ENCODE peak calls at places on chromosomes 1 and 21, in six cellular contexts. One of them, this sample, is unnamed. For H3K4me1, the result is how much of the 10 kb centered on the place peaks cover.

GRCh38 chr1:180084867-180085266 is 69.8 kb upstream of the QSOX1 start:
- DNase-seq in right atrium auricular region: no peak
- DNase-seq in A549: no peak
- DNase-seq in right lobe of liver: no peak
- DNase-seq in Peyer's patch: no peak
- DNase-seq in hepatocyte: no peak
- DNase-seq in this sample: no peak

GRCh38 chr1:27114522-27114921 is 40.4 kb downstream of the SLC9A1 start:
- DNase-seq in A549: no peak
- DNase-seq in Peyer's patch: no peak
- DNase-seq in right atrium auricular region: no peak
- DNase-seq in right lobe of liver: no peak
- DNase-seq in hepatocyte: no peak
- DNase-seq in this sample: no peak

GRCh38 chr1:16298653-16299052 is 53.6 kb downstream of the FBXO42 start:
- DNase-seq in hepatocyte: no peak
- DNase-seq in A549: no peak
- DNase-seq in right lobe of liver: no peak
- DNase-seq in right atrium auricular region: peak
- DNase-seq in Peyer's patch: no peak
- DNase-seq in this sample: no peak

GRCh38 chr21:42560517-42561179 is 47.0 kb downstream of the SLC37A1 start:
- DNase-seq in A549: no peak
- DNase-seq in Peyer's patch: peak
- DNase-seq in right atrium auricular region: no peak
- DNase-seq in right lobe of liver: peak
- DNase-seq in hepatocyte: no peak
- DNase-seq in this sample: no peak

GRCh38 chr1:161792740-161793139 is 26.6 kb downstream of the ATF6 start:
- DNase-seq in right atrium auricular region: no peak
- DNase-seq in hepatocyte: peak
- DNase-seq in right lobe of liver: no peak
- DNase-seq in Peyer's patch: no peak
- DNase-seq in A549: peak
- DNase-seq in this sample: no peak

GRCh38 chr1:225253784-225254183 is 174.1 kb downstream of the LBR start:
- DNase-seq in hepatocyte: no peak
- DNase-seq in Peyer's patch: no peak
- DNase-seq in right lobe of liver: no peak
- DNase-seq in right atrium auricular region: no peak
- DNase-seq in A549: no peak
- DNase-seq in this sample: no peak

GRCh38 chr1:14519976-14520375 is 78.5 kb upstream of the KAZN start:
- DNase-seq in hepatocyte: no peak
- DNase-seq in right lobe of liver: no peak
- DNase-seq in Peyer's patch: no peak
- DNase-seq in A549: no peak
- DNase-seq in right atrium auricular region: no peak
- DNase-seq in this sample: no peak

GRCh38 chr1:45647248-45648021 is 23.6 kb upstream of the CCDC17 start:
- DNase-seq in Peyer's patch: no peak
- DNase-seq in right atrium auricular region: no peak
- DNase-seq in hepatocyte: no peak
- DNase-seq in A549: no peak
- DNase-seq in right lobe of liver: no peak
- DNase-seq in this sample: no peak

GRCh38 chr1:159798893-159799292 is 3.3 kb upstream of the FCRL6 start:
- DNase-seq in A549: peak
- DNase-seq in hepatocyte: peak
- DNase-seq in right atrium auricular region: peak
- DNase-seq in Peyer's patch: peak
- DNase-seq in right lobe of liver: peak
- DNase-seq in this sample: no peak

GRCh38 chr21:38804617-38805281 is 980 bp upstream of the ETS2 start:
- DNase-seq in right atrium auricular region: peak
- DNase-seq in right lobe of liver: peak
- DNase-seq in hepatocyte: peak
- DNase-seq in Peyer's patch: peak
- DNase-seq in A549: peak
- DNase-seq in this sample: no peak

GRCh38 chr1:35186239-35186638 is 6.7 kb downstream of the SFPQ start:
- DNase-seq in right lobe of liver: no peak
- DNase-seq in hepatocyte: no peak
- DNase-seq in A549: no peak
- DNase-seq in right atrium auricular region: no peak
- DNase-seq in Peyer's patch: no peak
- DNase-seq in this sample: no peak
- H3K4me3 ChIP-seq in right lobe of liver: no peak
- H3K4me3 ChIP-seq in hepatocyte: no peak
- H3K4me3 ChIP-seq in A549: no peak
- H3K4me3 ChIP-seq in right atrium auricular region: no peak
- H3K4me3 ChIP-seq in Peyer's patch: no peak
- H3K4me3 ChIP-seq in this sample: no peak

DNA sequence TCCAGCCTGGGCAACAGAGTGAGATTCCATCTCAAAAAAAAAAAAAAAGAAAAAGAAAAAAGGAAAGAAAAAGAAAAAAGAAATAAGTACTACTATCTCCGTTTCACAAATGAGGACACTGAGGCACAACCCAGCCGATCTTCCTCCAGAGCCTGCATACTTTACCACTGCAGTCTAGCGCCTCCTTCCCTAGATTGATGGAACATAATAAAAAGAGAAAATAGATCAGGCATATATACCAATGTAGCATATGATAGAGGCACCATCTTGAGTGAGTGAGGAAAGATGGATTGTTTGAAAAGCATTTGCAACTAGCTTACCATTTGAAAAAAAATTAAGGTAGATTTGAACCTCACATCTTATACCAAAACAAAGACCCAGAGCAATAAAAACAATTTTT is 5.2 kb upstream of the DPM3 start:
- DNase-seq in right atrium auricular region: no peak
- DNase-seq in Peyer's patch: no peak
- DNase-seq in hepatocyte: no peak
- DNase-seq in right lobe of liver: no peak
- DNase-seq in A549: no peak
- DNase-seq in this sample: no peak
- TF ChIP-seq CTCF in right atrium auricular region: no peak
- TF ChIP-seq CTCF in Peyer's patch: no peak
- TF ChIP-seq CTCF in hepatocyte: no peak
- TF ChIP-seq CTCF in right lobe of liver: no peak
- TF ChIP-seq CTCF in A549: no peak
- TF ChIP-seq CTCF in this sample: no peak

GRCh38 chr1:32761253-32761877 is 55.8 kb downstream of the YARS1 start:
- DNase-seq in right atrium auricular region: peak
- DNase-seq in Peyer's patch: peak
- DNase-seq in A549: peak
- DNase-seq in hepatocyte: peak
- DNase-seq in right lobe of liver: peak
- DNase-seq in this sample: no peak
- H3K4me1 ChIP-seq in right atrium auricular region: under half
- H3K4me1 ChIP-seq in Peyer's patch: under half
- H3K4me1 ChIP-seq in A549: half or more
- H3K4me1 ChIP-seq in hepatocyte: half or more
- H3K4me1 ChIP-seq in right lobe of liver: under half
- H3K4me1 ChIP-seq in this sample: half or more

GRCh38 chr1:89758127-89758526 is 62.7 kb upstream of the LRRC8D start:
- DNase-seq in right atrium auricular region: no peak
- DNase-seq in Peyer's patch: no peak
- DNase-seq in right lobe of liver: no peak
- DNase-seq in A549: no peak
- DNase-seq in hepatocyte: no peak
- DNase-seq in this sample: no peak
- H3K4me3 ChIP-seq in right atrium auricular region: no peak
- H3K4me3 ChIP-seq in Peyer's patch: no peak
- H3K4me3 ChIP-seq in right lobe of liver: no peak
- H3K4me3 ChIP-seq in A549: no peak
- H3K4me3 ChIP-seq in hepatocyte: no peak
- H3K4me3 ChIP-seq in this sample: no peak

GRCh38 chr1:33740040-33740745 is 123.7 kb upstream of the HMGB4 start:
- DNase-seq in A549: no peak
- DNase-seq in hepatocyte: no peak
- DNase-seq in Peyer's patch: no peak
- DNase-seq in right lobe of liver: no peak
- DNase-seq in right atrium auricular region: no peak
- DNase-seq in this sample: no peak

GRCh38 chr1:33738976-33739375 is 124.9 kb upstream of the HMGB4 start:
- DNase-seq in right lobe of liver: no peak
- DNase-seq in A549: no peak
- DNase-seq in right atrium auricular region: no peak
- DNase-seq in hepatocyte: no peak
- DNase-seq in Peyer's patch: no peak
- DNase-seq in this sample: no peak

GRCh38 chr1:33738536-33738935 is 125.3 kb upstream of the HMGB4 start:
- DNase-seq in right atrium auricular region: no peak
- DNase-seq in hepatocyte: no peak
- DNase-seq in A549: no peak
- DNase-seq in right lobe of liver: no peak
- DNase-seq in Peyer's patch: no peak
- DNase-seq in this sample: no peak

GRCh38 chr1:33736496-33736895 is 127.4 kb upstream of the HMGB4 start:
- DNase-seq in right atrium auricular region: no peak
- DNase-seq in hepatocyte: no peak
- DNase-seq in right lobe of liver: no peak
- DNase-seq in Peyer's patch: no peak
- DNase-seq in A549: no peak
- DNase-seq in this sample: no peak

GRCh38 chr1:33735624-33736023 is 128.3 kb upstream of the HMGB4 start:
- DNase-seq in right atrium auricular region: no peak
- DNase-seq in right lobe of liver: no peak
- DNase-seq in hepatocyte: no peak
- DNase-seq in Peyer's patch: no peak
- DNase-seq in A549: no peak
- DNase-seq in this sample: no peak
- TF ChIP-seq CTCF in right atrium auricular region: no peak
- TF ChIP-seq CTCF in right lobe of liver: peak
- TF ChIP-seq CTCF in hepatocyte: peak
- TF ChIP-seq CTCF in Peyer's patch: no peak
- TF ChIP-seq CTCF in A549: no peak
- TF ChIP-seq CTCF in this sample: no peak

GRCh38 chr1:64001038-64001437 is 202.4 kb upstream of the UBE2U start:
- DNase-seq in hepatocyte: no peak
- DNase-seq in Peyer's patch: no peak
- DNase-seq in right atrium auricular region: no peak
- DNase-seq in A549: no peak
- DNase-seq in right lobe of liver: no peak
- DNase-seq in this sample: no peak

GRCh38 chr1:64000021-64000420 is 203.4 kb upstream of the UBE2U start:
- DNase-seq in right lobe of liver: no peak
- DNase-seq in A549: peak
- DNase-seq in right atrium auricular region: no peak
- DNase-seq in Peyer's patch: no peak
- DNase-seq in hepatocyte: no peak
- DNase-seq in this sample: no peak

GRCh38 chr1:64010316-64010715 is 193.1 kb upstream of the UBE2U start:
- DNase-seq in right atrium auricular region: no peak
- DNase-seq in A549: no peak
- DNase-seq in right lobe of liver: no peak
- DNase-seq in hepatocyte: no peak
- DNase-seq in Peyer's patch: no peak
- DNase-seq in this sample: no peak

GRCh38 chr1:64006276-64007051 is 197.0 kb upstream of the UBE2U start:
- DNase-seq in Peyer's patch: no peak
- DNase-seq in A549: peak
- DNase-seq in right lobe of liver: no peak
- DNase-seq in right atrium auricular region: no peak
- DNase-seq in hepatocyte: peak
- DNase-seq in this sample: no peak

GRCh38 chr1:64004451-64004850 is 199.0 kb upstream of the UBE2U start:
- DNase-seq in right atrium auricular region: no peak
- DNase-seq in hepatocyte: no peak
- DNase-seq in Peyer's patch: no peak
- DNase-seq in A549: no peak
- DNase-seq in right lobe of liver: no peak
- DNase-seq in this sample: no peak
- H3K4me1 ChIP-seq in right atrium auricular region: under half
- H3K4me1 ChIP-seq in hepatocyte: under half
- H3K4me1 ChIP-seq in Peyer's patch: under half
- H3K4me1 ChIP-seq in A549: under half
- H3K4me1 ChIP-seq in right lobe of liver: under half
- H3K4me1 ChIP-seq in this sample: under half

GRCh38 chr1:226549937-226550670 is 1.5 kb downstream of the STUM start:
- DNase-seq in hepatocyte: peak
- DNase-seq in A549: no peak
- DNase-seq in Peyer's patch: peak
- DNase-seq in right lobe of liver: no peak
- DNase-seq in right atrium auricular region: no peak
- DNase-seq in this sample: no peak
- H3K4me3 ChIP-seq in hepatocyte: peak
- H3K4me3 ChIP-seq in A549: peak
- H3K4me3 ChIP-seq in Peyer's patch: peak
- H3K4me3 ChIP-seq in right lobe of liver: no peak
- H3K4me3 ChIP-seq in right atrium auricular region: peak
- H3K4me3 ChIP-seq in this sample: peak

DNA sequence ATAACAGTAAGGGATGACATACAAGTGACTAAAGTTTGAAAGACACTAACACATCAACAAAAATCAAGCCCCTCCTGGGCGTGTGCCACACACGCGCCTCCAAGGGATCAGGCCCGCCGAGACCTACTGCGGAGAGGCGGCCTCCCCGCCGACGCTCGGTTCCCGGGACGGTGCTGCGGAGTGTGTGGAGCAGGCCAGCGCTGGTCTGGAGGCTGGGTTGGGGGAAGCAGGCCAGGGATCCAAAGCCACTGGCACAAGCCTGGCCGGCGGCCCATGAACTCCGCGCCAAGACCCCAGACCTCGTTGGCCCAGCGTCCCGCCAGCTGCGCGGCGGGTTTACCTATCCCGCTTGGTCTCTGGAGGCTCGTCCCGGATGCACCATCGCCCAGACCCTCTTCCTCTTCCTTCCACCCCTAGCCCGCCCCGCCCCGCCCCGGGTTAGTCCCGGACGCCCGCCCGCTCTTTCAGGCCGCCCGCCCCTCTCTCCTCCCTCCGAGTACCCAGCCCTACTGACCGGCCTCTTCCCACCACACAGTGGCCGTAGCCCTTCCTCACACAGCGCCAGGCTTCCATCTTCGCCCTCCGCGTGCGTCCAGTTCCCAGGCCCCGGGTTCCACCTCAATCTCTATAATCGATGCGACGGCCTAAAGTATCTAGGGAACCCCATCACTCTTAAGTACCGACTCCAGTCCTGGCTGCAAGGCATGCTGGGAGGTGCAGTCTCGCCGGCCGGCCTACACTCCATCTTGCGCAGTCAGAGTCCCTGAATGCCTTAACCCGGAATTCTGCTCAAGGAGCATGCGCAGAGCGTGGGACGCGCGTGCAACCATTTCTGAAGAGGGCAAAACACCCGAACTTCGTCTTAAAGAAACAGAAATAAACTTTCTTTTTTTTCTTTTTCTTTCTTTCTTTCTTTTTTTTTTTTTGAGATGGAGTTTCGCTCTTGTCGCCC is at the start of gene ANGEL2:
- DNase-seq in right atrium auricular region: peak
- DNase-seq in Peyer's patch: peak
- DNase-seq in right lobe of liver: peak
- DNase-seq in A549: peak
- DNase-seq in hepatocyte: peak
- DNase-seq in this sample: peak
- TF ChIP-seq CTCF in right atrium auricular region: no peak
- TF ChIP-seq CTCF in Peyer's patch: no peak
- TF ChIP-seq CTCF in right lobe of liver: no peak
- TF ChIP-seq CTCF in A549: no peak
- TF ChIP-seq CTCF in hepatocyte: no peak
- TF ChIP-seq CTCF in this sample: no peak